ENCODE peak calls at places on chromosomes 11 and 22, in five cellular contexts. B is HS-5; N is AG04450; T is M059J; K is stimulated activated naive CD4-positive, alpha-beta T cell treated with Interleukin-2 at 50 U/mL for 16 hours. M is an unnamed sample.
A peak's percentile ranks its signal among the peaks of the same experiment; 100 is the strongest.

GRCh38 chr22:27318516-27318915 is 483.0 kb downstream of the MN1 start:
- DNase-seq in B (no peak), N (no peak), T (peak; percentile 82), K (no peak), M (no peak)

GRCh38 chr11:78715639-78716311 is 141.1 kb upstream of the NARS2 start:
- DNase-seq in B (peak; percentile 76), N (peak; percentile 54), T (peak; percentile 98), K (no peak), M (no peak)

GRCh38 chr11:126547161-126547560 is 191.7 kb downstream of the ST3GAL4 start:
- DNase-seq in B (peak; percentile 77), N (peak; percentile 16), T (peak; percentile 98), K (no peak), M (no peak)

GRCh38 chr11:64388911-64389310 is 29.9 kb downstream of the RPS6KA4 start:
- DNase-seq in B (no peak), N (no peak), T (no peak), K (no peak), M (no peak)

GRCh38 chr22:20552450-20552894 is 45.1 kb downstream of the MED15 start:
- DNase-seq in B (no peak), N (no peak), T (no peak), K (no peak), M (no peak)

GRCh38 chr11:107928767-107929507 is 689 bp downstream of the RAB39A start:
- DNase-seq in B (no peak), N (no peak), T (peak; percentile 18), K (no peak), M (no peak)

GRCh38 chr11:877565-877964 is 33.0 kb downstream of the CHID1 start:
- DNase-seq in B (no peak), N (no peak), T (no peak), K (peak; percentile 12), M (no peak)

GRCh38 chr11:17828311-17828751 is 93.8 kb downstream of the KCNC1 start:
- DNase-seq in B (no peak), N (peak; percentile 27), T (no peak), K (no peak), M (no peak)

GRCh38 chr11:118263694-118264567 is at the start of gene MPZL2:
- DNase-seq in B (no peak), N (no peak), T (peak; percentile 79), K (no peak), M (peak; percentile 70)

GRCh38 chr11:111512296-111513239 is at the start of gene BTG4:
- DNase-seq in B (no peak), N (no peak), T (peak; percentile 56), K (no peak), M (no peak)

GRCh38 chr11:74418509-74418895 is 20.3 kb upstream of the PGM2L1 start:
- DNase-seq in B (peak; percentile 60), N (no peak), T (peak; percentile 93), K (no peak), M (no peak)

GRCh38 chr11:2574553-2575535 is 125.0 kb downstream of the KCNQ1OT1 start:
- DNase-seq in B (no peak), N (no peak), T (no peak), K (no peak), M (peak; percentile 62)

GRCh38 chr11:35242843-35243242 is 103.9 kb downstream of the CD44 start:
- DNase-seq in B (no peak), N (no peak), T (no peak), K (no peak), M (no peak)

GRCh38 chr11:117843666-117844484 is 19.3 kb upstream of the FXYD2 start:
- DNase-seq in B (peak; percentile 16), N (peak; percentile 20), T (peak; percentile 36), K (peak; percentile 74), M (peak; percentile 84)

GRCh38 chr11:112899235-112899634 is 62.0 kb upstream of the NCAM1 start:
- DNase-seq in B (no peak), N (no peak), T (no peak), K (no peak), M (no peak)

GRCh38 chr11:46290598-46291309 is 13.3 kb downstream of the CREB3L1 start:
- DNase-seq in B (peak; percentile 93), N (peak; percentile 98), T (peak; percentile 97), K (no peak), M (peak; percentile 85)

M was measured in type B pancreatic cell.